ENCODE peak calls at places on chromosomes 12 and 14, in six cellular contexts. One of them, this sample, is unnamed.

GRCh38 chr12:121767525-121768016 is 25.9 kb downstream of the RHOF start:
- DNase-seq in tibial artery: peak; percentile 40
- DNase-seq in fibroblast of villous mesenchyme: peak; percentile 70
- DNase-seq in heart left ventricle: peak; percentile 82
- DNase-seq in cardiac fibroblast: peak; percentile 78
- DNase-seq in brain microvascular endothelial cell: peak; percentile 50
- DNase-seq in this sample: no peak

GRCh38 chr12:120669055-120669828 is 17.7 kb upstream of the MLEC start:
- DNase-seq in tibial artery: peak; percentile 32
- DNase-seq in fibroblast of villous mesenchyme: peak; percentile 24
- DNase-seq in heart left ventricle: no peak
- DNase-seq in cardiac fibroblast: no peak
- DNase-seq in brain microvascular endothelial cell: no peak
- DNase-seq in this sample: no peak

GRCh38 chr12:6235499-6235898 is 35.3 kb downstream of the CD9 start:
- DNase-seq in tibial artery: no peak
- DNase-seq in fibroblast of villous mesenchyme: no peak
- DNase-seq in heart left ventricle: no peak
- DNase-seq in cardiac fibroblast: no peak
- DNase-seq in brain microvascular endothelial cell: no peak
- DNase-seq in this sample: no peak

GRCh38 chr12:14777271-14777670 is 26.0 kb downstream of the WBP11 start:
- DNase-seq in tibial artery: no peak
- DNase-seq in fibroblast of villous mesenchyme: no peak
- DNase-seq in heart left ventricle: no peak
- DNase-seq in cardiac fibroblast: peak; percentile 33
- DNase-seq in brain microvascular endothelial cell: no peak
- DNase-seq in this sample: no peak

GRCh38 chr12:71521125-71521524 is 81.5 kb downstream of the LGR5 start:
- DNase-seq in tibial artery: no peak
- DNase-seq in fibroblast of villous mesenchyme: no peak
- DNase-seq in heart left ventricle: no peak
- DNase-seq in cardiac fibroblast: no peak
- DNase-seq in brain microvascular endothelial cell: no peak
- DNase-seq in this sample: no peak

GRCh38 chr12:130706311-130706710 is 9.8 kb downstream of the RIMBP2 start:
- DNase-seq in tibial artery: no peak
- DNase-seq in fibroblast of villous mesenchyme: no peak
- DNase-seq in heart left ventricle: no peak
- DNase-seq in cardiac fibroblast: no peak
- DNase-seq in brain microvascular endothelial cell: no peak
- DNase-seq in this sample: no peak

GRCh38 chr12:4056910-4057845 is 184.0 kb upstream of the PARP11 start:
- DNase-seq in tibial artery: no peak
- DNase-seq in fibroblast of villous mesenchyme: no peak
- DNase-seq in heart left ventricle: no peak
- DNase-seq in cardiac fibroblast: no peak
- DNase-seq in brain microvascular endothelial cell: no peak
- DNase-seq in this sample: no peak

GRCh38 chr12:124695861-124696260 is 128.4 kb upstream of the NCOR2 start:
- DNase-seq in tibial artery: no peak
- DNase-seq in fibroblast of villous mesenchyme: no peak
- DNase-seq in heart left ventricle: peak; percentile 62
- DNase-seq in cardiac fibroblast: no peak
- DNase-seq in brain microvascular endothelial cell: no peak
- DNase-seq in this sample: no peak

GRCh38 chr12:22334696-22335290 is at the start of gene ST8SIA1:
- DNase-seq in tibial artery: peak; percentile 28
- DNase-seq in fibroblast of villous mesenchyme: peak; percentile 8
- DNase-seq in heart left ventricle: no peak
- DNase-seq in cardiac fibroblast: peak; percentile 22
- DNase-seq in brain microvascular endothelial cell: no peak
- DNase-seq in this sample: no peak

GRCh38 chr14:21071225-21072041 is 1.3 kb downstream of the ARHGEF40 start:
- DNase-seq in tibial artery: peak; percentile 89
- DNase-seq in fibroblast of villous mesenchyme: peak; percentile 90
- DNase-seq in heart left ventricle: peak; percentile 94
- DNase-seq in cardiac fibroblast: peak; percentile 92
- DNase-seq in brain microvascular endothelial cell: peak; percentile 90
- DNase-seq in this sample: no peak

GRCh38 chr12:133081408-133081806 is 684 bp downstream of the ZNF140 start:
- DNase-seq in tibial artery: peak; percentile 18
- DNase-seq in fibroblast of villous mesenchyme: no peak
- DNase-seq in heart left ventricle: no peak
- DNase-seq in cardiac fibroblast: no peak
- DNase-seq in brain microvascular endothelial cell: no peak
- DNase-seq in this sample: no peak

DNA sequence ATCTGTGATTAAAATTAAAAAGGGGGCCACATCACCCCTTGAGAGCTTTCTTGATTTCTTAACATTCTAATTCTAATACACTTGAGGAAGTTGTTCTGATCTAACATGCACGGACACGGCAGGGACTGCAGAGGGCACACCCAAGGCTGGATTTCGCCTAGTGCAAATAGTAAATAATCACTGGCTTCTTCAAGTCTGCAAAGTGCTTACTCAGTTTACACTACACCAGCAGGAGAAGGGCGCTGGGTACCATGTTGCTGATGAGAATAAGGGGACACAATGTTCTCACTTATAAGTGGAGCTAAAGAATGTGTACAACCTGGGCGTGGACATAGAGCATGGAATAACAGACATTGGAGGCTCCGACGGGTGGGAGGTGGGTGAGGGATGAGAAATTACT is 34.2 kb downstream of the TBX5 start:
- DNase-seq in tibial artery: no peak
- DNase-seq in fibroblast of villous mesenchyme: no peak
- DNase-seq in heart left ventricle: no peak
- DNase-seq in cardiac fibroblast: no peak
- DNase-seq in brain microvascular endothelial cell: no peak
- DNase-seq in this sample: no peak
- TF ChIP-seq CTCF in tibial artery: no peak
- TF ChIP-seq CTCF in fibroblast of villous mesenchyme: no peak
- TF ChIP-seq CTCF in heart left ventricle: no peak
- TF ChIP-seq CTCF in cardiac fibroblast: no peak
- TF ChIP-seq CTCF in brain microvascular endothelial cell: no peak
- TF ChIP-seq CTCF in this sample: no peak

GRCh38 chr14:52551696-52552062 is 626 bp downstream of the TXNDC16 start:
- DNase-seq in tibial artery: no peak
- DNase-seq in fibroblast of villous mesenchyme: peak; percentile 30
- DNase-seq in heart left ventricle: no peak
- DNase-seq in cardiac fibroblast: peak; percentile 41
- DNase-seq in brain microvascular endothelial cell: peak; percentile 25
- DNase-seq in this sample: no peak

GRCh38 chr14:52551205-52551604 is 1.1 kb downstream of the TXNDC16 start:
- DNase-seq in tibial artery: no peak
- DNase-seq in fibroblast of villous mesenchyme: no peak
- DNase-seq in heart left ventricle: no peak
- DNase-seq in cardiac fibroblast: no peak
- DNase-seq in brain microvascular endothelial cell: no peak
- DNase-seq in this sample: no peak

GRCh38 chr14:52553671-52554575 is 1.3 kb downstream of the GPR137C start:
- DNase-seq in tibial artery: peak; percentile 82
- DNase-seq in fibroblast of villous mesenchyme: peak; percentile 86
- DNase-seq in heart left ventricle: peak; percentile 91
- DNase-seq in cardiac fibroblast: peak; percentile 89
- DNase-seq in brain microvascular endothelial cell: peak; percentile 84
- DNase-seq in this sample: peak; percentile 71

GRCh38 chr14:52553002-52553670 is 500 bp downstream of the GPR137C start:
- DNase-seq in tibial artery: peak; percentile 21
- DNase-seq in fibroblast of villous mesenchyme: peak; percentile 5
- DNase-seq in heart left ventricle: peak; percentile 39
- DNase-seq in cardiac fibroblast: peak; percentile 1
- DNase-seq in brain microvascular endothelial cell: no peak
- DNase-seq in this sample: no peak

GRCh38 chr14:52552063-52552988 is at the start of the genes GPR137C and TXNDC16:
- DNase-seq in tibial artery: peak; percentile 100
- DNase-seq in fibroblast of villous mesenchyme: peak; percentile 99
- DNase-seq in heart left ventricle: peak; percentile 100
- DNase-seq in cardiac fibroblast: peak; percentile 99
- DNase-seq in brain microvascular endothelial cell: peak; percentile 99
- DNase-seq in this sample: peak; percentile 99
- TF ChIP-seq CTCF in tibial artery: no peak
- TF ChIP-seq CTCF in fibroblast of villous mesenchyme: no peak
- TF ChIP-seq CTCF in heart left ventricle: no peak
- TF ChIP-seq CTCF in cardiac fibroblast: no peak
- TF ChIP-seq CTCF in brain microvascular endothelial cell: no peak
- TF ChIP-seq CTCF in this sample: no peak

GRCh38 chr12:107449891-107450290 is 235.7 kb upstream of the PWP1 start:
- DNase-seq in tibial artery: no peak
- DNase-seq in fibroblast of villous mesenchyme: no peak
- DNase-seq in heart left ventricle: no peak
- DNase-seq in cardiac fibroblast: peak; percentile 52
- DNase-seq in brain microvascular endothelial cell: peak; percentile 16
- DNase-seq in this sample: no peak

GRCh38 chr12:107446476-107446875 is 239.1 kb upstream of the PWP1 start:
- DNase-seq in tibial artery: no peak
- DNase-seq in fibroblast of villous mesenchyme: no peak
- DNase-seq in heart left ventricle: no peak
- DNase-seq in cardiac fibroblast: no peak
- DNase-seq in brain microvascular endothelial cell: no peak
- DNase-seq in this sample: no peak

GRCh38 chr12:107447336-107447735 is 238.3 kb upstream of the PWP1 start:
- DNase-seq in tibial artery: no peak
- DNase-seq in fibroblast of villous mesenchyme: no peak
- DNase-seq in heart left ventricle: no peak
- DNase-seq in cardiac fibroblast: no peak
- DNase-seq in brain microvascular endothelial cell: no peak
- DNase-seq in this sample: no peak

GRCh38 chr12:107450541-107450940 is 235.1 kb upstream of the PWP1 start:
- DNase-seq in tibial artery: no peak
- DNase-seq in fibroblast of villous mesenchyme: no peak
- DNase-seq in heart left ventricle: no peak
- DNase-seq in cardiac fibroblast: no peak
- DNase-seq in brain microvascular endothelial cell: no peak
- DNase-seq in this sample: no peak

GRCh38 chr12:107448198-107448597 is 237.4 kb upstream of the PWP1 start:
- DNase-seq in tibial artery: no peak
- DNase-seq in fibroblast of villous mesenchyme: no peak
- DNase-seq in heart left ventricle: no peak
- DNase-seq in cardiac fibroblast: peak; percentile 50
- DNase-seq in brain microvascular endothelial cell: peak; percentile 18
- DNase-seq in this sample: no peak
- TF ChIP-seq CTCF in tibial artery: no peak
- TF ChIP-seq CTCF in fibroblast of villous mesenchyme: peak; percentile 42
- TF ChIP-seq CTCF in heart left ventricle: peak; percentile 25
- TF ChIP-seq CTCF in cardiac fibroblast: peak; percentile 75
- TF ChIP-seq CTCF in brain microvascular endothelial cell: peak; percentile 78
- TF ChIP-seq CTCF in this sample: no peak

DNA sequence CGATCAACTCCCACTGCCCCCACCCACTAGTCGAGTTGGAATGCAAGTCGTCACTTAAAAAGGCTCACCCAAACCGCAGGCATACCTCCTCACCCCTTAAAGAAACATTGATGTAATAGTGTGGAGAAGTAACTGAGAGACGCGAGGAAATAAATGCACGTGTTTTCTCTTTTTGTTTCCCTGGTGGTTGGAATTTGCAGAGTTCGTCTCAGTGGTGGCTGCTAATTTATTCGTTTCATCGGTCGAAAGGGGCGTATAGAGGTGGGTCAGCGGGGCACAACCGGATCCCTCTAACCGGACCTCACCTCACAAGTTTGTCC is 5.1 kb upstream of the NPAS3 start:
- DNase-seq in tibial artery: no peak
- DNase-seq in fibroblast of villous mesenchyme: peak; percentile 18
- DNase-seq in heart left ventricle: no peak
- DNase-seq in cardiac fibroblast: peak; percentile 56
- DNase-seq in brain microvascular endothelial cell: peak; percentile 37
- DNase-seq in this sample: no peak
- TF ChIP-seq CTCF in tibial artery: no peak
- TF ChIP-seq CTCF in fibroblast of villous mesenchyme: peak; percentile 30
- TF ChIP-seq CTCF in heart left ventricle: no peak
- TF ChIP-seq CTCF in cardiac fibroblast: peak; percentile 27
- TF ChIP-seq CTCF in brain microvascular endothelial cell: peak; percentile 46
- TF ChIP-seq CTCF in this sample: no peak

GRCh38 chr14:22644305-22644635 is at the start of gene OR6J1:
- DNase-seq in tibial artery: no peak
- DNase-seq in fibroblast of villous mesenchyme: no peak
- DNase-seq in heart left ventricle: no peak
- DNase-seq in cardiac fibroblast: no peak
- DNase-seq in brain microvascular endothelial cell: no peak
- DNase-seq in this sample: no peak
- TF ChIP-seq CTCF in tibial artery: no peak
- TF ChIP-seq CTCF in fibroblast of villous mesenchyme: no peak
- TF ChIP-seq CTCF in heart left ventricle: no peak
- TF ChIP-seq CTCF in cardiac fibroblast: no peak
- TF ChIP-seq CTCF in brain microvascular endothelial cell: no peak
- TF ChIP-seq CTCF in this sample: no peak

GRCh38 chr14:34119107-34119858 is 168.4 kb upstream of the EGLN3 start:
- DNase-seq in tibial artery: no peak
- DNase-seq in fibroblast of villous mesenchyme: no peak
- DNase-seq in heart left ventricle: no peak
- DNase-seq in cardiac fibroblast: no peak
- DNase-seq in brain microvascular endothelial cell: no peak
- DNase-seq in this sample: no peak

GRCh38 chr14:34122081-34122480 is 171.2 kb upstream of the EGLN3 start:
- DNase-seq in tibial artery: no peak
- DNase-seq in fibroblast of villous mesenchyme: no peak
- DNase-seq in heart left ventricle: no peak
- DNase-seq in cardiac fibroblast: no peak
- DNase-seq in brain microvascular endothelial cell: no peak
- DNase-seq in this sample: no peak

GRCh38 chr14:34124585-34124984 is 173.7 kb upstream of the EGLN3 start:
- DNase-seq in tibial artery: no peak
- DNase-seq in fibroblast of villous mesenchyme: no peak
- DNase-seq in heart left ventricle: no peak
- DNase-seq in cardiac fibroblast: no peak
- DNase-seq in brain microvascular endothelial cell: no peak
- DNase-seq in this sample: no peak

GRCh38 chr14:34122650-34123049 is 171.8 kb upstream of the EGLN3 start:
- DNase-seq in tibial artery: no peak
- DNase-seq in fibroblast of villous mesenchyme: no peak
- DNase-seq in heart left ventricle: no peak
- DNase-seq in cardiac fibroblast: no peak
- DNase-seq in brain microvascular endothelial cell: no peak
- DNase-seq in this sample: no peak

GRCh38 chr14:34120185-34120977 is 169.5 kb upstream of the EGLN3 start:
- DNase-seq in tibial artery: no peak
- DNase-seq in fibroblast of villous mesenchyme: no peak
- DNase-seq in heart left ventricle: no peak
- DNase-seq in cardiac fibroblast: no peak
- DNase-seq in brain microvascular endothelial cell: no peak
- DNase-seq in this sample: no peak
- TF ChIP-seq CTCF in tibial artery: no peak
- TF ChIP-seq CTCF in fibroblast of villous mesenchyme: no peak
- TF ChIP-seq CTCF in heart left ventricle: no peak
- TF ChIP-seq CTCF in cardiac fibroblast: no peak
- TF ChIP-seq CTCF in brain microvascular endothelial cell: no peak
- TF ChIP-seq CTCF in this sample: no peak

This sample was measured in omental fat pad.